ENCODE peak calls at places on chromosome X, in six cellular contexts. K, S, A, I, Y and F are unnamed samples.
A peak's percentile ranks its signal among the peaks of the same experiment; 100 is the strongest.

GRCh38 chrX:134634691-134635090 is 23.6 kb downstream of the PLAC1 start:
- DNase-seq in Y (no peak), S (no peak), K (no peak), I (no peak), A (no peak), F (peak; percentile 52)

GRCh38 chrX:145609951-145610511 is 207.6 kb upstream of the SLITRK2 start:
- DNase-seq in A (no peak), K (no peak), S (no peak), Y (no peak), I (peak; percentile 11), F (no peak)

GRCh38 chrX:132330156-132330729 is 111.0 kb upstream of the RAP2C start:
- DNase-seq in K (no peak), A (no peak), I (no peak), Y (no peak), S (no peak), F (no peak)

GRCh38 chrX:63128509-63128908 is 222.6 kb downstream of the SPIN4 start:
- DNase-seq in S (peak; percentile 33), Y (no peak), A (peak; percentile 15), I (no peak), K (no peak), F (no peak)

GRCh38 chrX:14489437-14489836 is 39.9 kb upstream of the GLRA2 start:
- DNase-seq in A (no peak), K (no peak), Y (no peak), S (no peak), I (no peak), F (no peak)

GRCh38 chrX:110021180-110022022 is 18.5 kb downstream of the TMEM164 start:
- DNase-seq in K (no peak), A (no peak), S (no peak), Y (no peak), I (peak; percentile 37), F (no peak)

GRCh38 chrX:29561417-29561816 is 653.9 kb upstream of the MAGEB2 start:
- DNase-seq in I (no peak), A (no peak), Y (no peak), S (no peak), K (no peak), F (no peak)

GRCh38 chrX:4547218-4547836 is 833.9 kb upstream of the PRKX start:
- DNase-seq in I (no peak), K (peak; percentile 50), Y (no peak), S (peak; percentile 47), A (peak; percentile 48), F (no peak)

GRCh38 chrX:122439836-122440235 is 744.2 kb upstream of the GRIA3 start:
- DNase-seq in A (no peak), I (no peak), Y (no peak), S (no peak), K (no peak), F (no peak)

GRCh38 chrX:24014388-24015018 is 12.5 kb downstream of the KLHL15 start:
- DNase-seq in S (no peak), Y (peak; percentile 34), I (no peak), K (no peak), A (no peak), F (no peak)

GRCh38 chrX:135000516-135000915 is 9.7 kb downstream of the SMIM10 start:
- DNase-seq in K (no peak), A (no peak), I (no peak), S (no peak), Y (no peak), F (no peak)

GRCh38 chrX:115553171-115553570 is 7.8 kb upstream of the PLS3 start:
- DNase-seq in I (no peak), K (no peak), A (no peak), Y (no peak), S (peak; percentile 17), F (no peak)

GRCh38 chrX:138858946-138859345 is 147.4 kb upstream of the FGF13 start:
- DNase-seq in Y (no peak), I (no peak), K (no peak), A (no peak), S (no peak), F (no peak)

GRCh38 chrX:147901476-147902126 is 10.1 kb upstream of the FMR1 start:
- DNase-seq in K (no peak), I (no peak), A (no peak), Y (no peak), S (no peak), F (no peak)

GRCh38 chrX:65596270-65596669 is 61.7 kb upstream of the LAS1L start:
- DNase-seq in K (no peak), S (no peak), A (peak; percentile 62), Y (peak; percentile 38), I (no peak), F (no peak)

GRCh38 chrX:130173190-130173895 is 1.6 kb downstream of the RAB33A start:
- DNase-seq in K (no peak), A (peak; percentile 60), Y (no peak), I (no peak), S (no peak), F (no peak)

GRCh38 chrX:130080791-130081367 is 29.4 kb downstream of the ELF4 start:
- DNase-seq in I (no peak), S (no peak), A (no peak), Y (no peak), K (no peak), F (no peak)

GRCh38 chrX:55039471-55039870 is 8.7 kb upstream of the ALAS2 start:
- DNase-seq in Y (no peak), A (no peak), S (no peak), K (no peak), I (no peak), F (no peak)